ENCODE peak calls at places on chromosome 12, in six cellular contexts. M, W, C, V, X and J are unnamed samples.

GRCh38 chr12:110015132-110015531 is 15.9 kb downstream of the ANKRD13A start:
- DNase-seq in M (no peak), W (no peak), C (no peak), V (no peak), X (peak), J (peak)

GRCh38 chr12:49298160-49298559 is 3.2 kb downstream of the PRPH start:
- DNase-seq in M (no peak), W (no peak), C (no peak), V (no peak), X (no peak), J (peak)

GRCh38 chr12:66662729-66663128 is 16.1 kb downstream of the GRIP1 start:
- DNase-seq in M (peak), W (no peak), C (no peak), V (no peak), X (no peak), J (no peak)

GRCh38 chr12:121511931-121512330 is 68.9 kb downstream of the KDM2B start:
- DNase-seq in M (no peak), W (no peak), C (no peak), V (no peak), X (no peak), J (no peak)

GRCh38 chr12:30134229-30134628 is 350.5 kb upstream of the TMTC1 start:
- DNase-seq in M (no peak), W (no peak), C (no peak), V (no peak), X (no peak), J (peak)

GRCh38 chr12:46553911-46554310 is 181.3 kb upstream of the SLC38A2 start:
- DNase-seq in M (peak), W (no peak), C (no peak), V (no peak), X (no peak), J (no peak)

GRCh38 chr12:32120419-32120818 is 13.8 kb downstream of the BICD1 start:
- DNase-seq in M (no peak), W (no peak), C (no peak), V (no peak), X (no peak), J (no peak)

GRCh38 chr12:99918003-99918402 is 66.7 kb downstream of the ANKS1B start:
- DNase-seq in M (no peak), W (no peak), C (no peak), V (no peak), X (no peak), J (peak)

GRCh38 chr12:6374781-6375150 is 597 bp downstream of the SCNN1A start:
- DNase-seq in M (no peak), W (no peak), C (no peak), V (no peak), X (no peak), J (no peak)

GRCh38 chr12:46160081-46160980 is 108.5 kb downstream of the SLC38A1 start:
- DNase-seq in M (peak), W (no peak), C (no peak), V (peak), X (no peak), J (no peak)